ENCODE peak calls at places on chromosomes 3 and 15, in six cellular contexts. E is IMR-90, R is mammary epithelial cell, Y is Panc1, F is MM.1S, J is OCI-LY7. S is an unnamed sample.

GRCh38 chr3:194077602-194078001 is 58.3 kb upstream of the HES1 start:
- DNase-seq in Y (no peak), E (no peak), F (no peak), R (no peak), J (no peak), S (no peak)

GRCh38 chr3:22887664-22888291 is 315.3 kb upstream of the UBE2E2 start:
- DNase-seq in E (peak), J (peak), F (peak), Y (peak), R (peak), S (peak)

GRCh38 chr3:119562307-119562961 is 3.0 kb upstream of the CD80 start:
- DNase-seq in E (no peak), J (no peak), Y (no peak), R (no peak), F (peak), S (peak)

GRCh38 chr3:120341658-120342346 is 7.4 kb downstream of the LRRC58 start:
- DNase-seq in E (no peak), R (no peak), J (no peak), Y (no peak), F (no peak), S (no peak)

GRCh38 chr3:135878501-135878900 is 87.0 kb upstream of the PPP2R3A start:
- DNase-seq in J (no peak), F (no peak), Y (no peak), R (peak), E (no peak), S (no peak)

GRCh38 chr15:69876556-69876955 is 221.2 kb downstream of the TLE3 start:
- DNase-seq in E (no peak), J (no peak), F (no peak), Y (no peak), R (no peak), S (no peak)

GRCh38 chr15:85690546-85691226 is 104.0 kb downstream of the KLHL25 start:
- DNase-seq in J (peak), F (peak), E (no peak), R (no peak), Y (no peak), S (peak)

GRCh38 chr3:74059301-74059700 is 434.6 kb upstream of the PDZRN3 start:
- DNase-seq in E (no peak), R (no peak), Y (no peak), J (no peak), F (no peak), S (no peak)

GRCh38 chr3:134693804-134694203 is 43.0 kb upstream of the KY start:
- DNase-seq in Y (no peak), E (no peak), R (no peak), F (no peak), J (no peak), S (no peak)

GRCh38 chr15:67834249-67834592 is 5.6 kb downstream of the RNU6-1 start:
- DNase-seq in E (no peak), R (no peak), J (no peak), F (no peak), Y (no peak), S (no peak)

GRCh38 chr3:51671090-51672082 is at the start of gene TEX264:
- DNase-seq in F (peak), Y (no peak), J (peak), E (peak), R (peak), S (peak)

GRCh38 chr3:130820976-130821375 is 72.9 kb upstream of the ATP2C1 start:
- DNase-seq in R (peak), J (no peak), E (peak), F (no peak), Y (peak), S (no peak)

GRCh38 chr3:58349792-58350626 is 17.3 kb downstream of the PXK start:
- DNase-seq in J (peak), Y (no peak), E (no peak), R (no peak), F (no peak), S (peak)

GRCh38 chr15:67781907-67782559 is 43.3 kb upstream of the SKOR1 start:
- DNase-seq in E (no peak), R (no peak), J (no peak), Y (no peak), F (no peak), S (no peak)

GRCh38 chr3:64355473-64355872 is 130.2 kb upstream of the PRICKLE2 start:
- DNase-seq in Y (no peak), E (peak), J (no peak), R (peak), F (no peak), S (no peak)

GRCh38 chr3:151456065-151456464 is 4.8 kb downstream of the IGSF10 start:
- DNase-seq in E (no peak), Y (no peak), J (no peak), F (no peak), R (no peak), S (no peak)

GRCh38 chr3:184229424-184230080 is at the start of gene VWA5B2:
- DNase-seq in R (peak), Y (no peak), F (peak), J (peak), E (peak), S (peak)

GRCh38 chr3:66237551-66237950 is 16.8 kb downstream of the SLC25A26 start:
- DNase-seq in Y (no peak), E (no peak), J (no peak), F (peak), R (no peak), S (no peak)

GRCh38 chr15:83813697-83814096 is 159.8 kb downstream of the ADAMTSL3 start:
- DNase-seq in R (no peak), E (no peak), Y (no peak), F (no peak), J (no peak), S (no peak)

GRCh38 chr15:99135194-99135593 is 30.3 kb downstream of the SYNM start:
- DNase-seq in E (peak), Y (peak), R (no peak), J (no peak), F (peak), S (peak)

GRCh38 chr3:195250473-195251251 is 20.3 kb downstream of the XXYLT1 start:
- DNase-seq in R (no peak), F (no peak), J (peak), Y (no peak), E (no peak), S (peak)

GRCh38 chr3:66693461-66693912 is 192.7 kb upstream of the LRIG1 start:
- DNase-seq in R (no peak), Y (no peak), F (no peak), J (no peak), E (peak), S (no peak)

GRCh38 chr3:100561459-100562158 is 47.8 kb upstream of the ADGRG7 start:
- DNase-seq in E (peak), R (peak), F (no peak), J (no peak), Y (no peak), S (no peak)

GRCh38 chr3:186286114-186286513 is 75.9 kb downstream of the DGKG start:
- DNase-seq in J (no peak), F (no peak), Y (no peak), E (peak), R (no peak), S (no peak)

GRCh38 chr15:45200799-45201556 is 13.2 kb upstream of the SHF start:
- DNase-seq in Y (peak), R (peak), J (peak), E (peak), F (peak), S (no peak)

GRCh38 chr3:149815318-149815717 is 2.3 kb downstream of the RNF13 start:
- DNase-seq in Y (no peak), J (peak), E (no peak), R (no peak), F (no peak), S (no peak)

GRCh38 chr3:143901105-143901504 is 52.8 kb upstream of the SLC9A9 start:
- DNase-seq in F (no peak), J (no peak), Y (no peak), E (peak), R (peak), S (no peak)

GRCh38 chr3:148238421-148238821 is 459.3 kb upstream of the AGTR1 start:
- DNase-seq in R (no peak), J (no peak), Y (no peak), E (no peak), F (no peak), S (no peak)

GRCh38 chr3:3798641-3799113 is 554 bp upstream of the LRRN1 start:
- DNase-seq in F (peak), R (no peak), E (no peak), J (no peak), Y (no peak), S (peak)

GRCh38 chr3:98343647-98344507 is 9.8 kb upstream of the OR5K4 start:
- DNase-seq in E (peak), J (peak), F (peak), Y (peak), R (peak), S (peak)

GRCh38 chr3:45026957-45027356 is 854 bp downstream of the CLEC3B start:
- DNase-seq in Y (no peak), J (no peak), R (peak), F (no peak), E (peak), S (no peak)

GRCh38 chr3:13879946-13880810 is at the start of gene WNT7A:
- DNase-seq in R (peak), F (no peak), E (no peak), Y (no peak), J (no peak), S (peak)

GRCh38 chr3:98361289-98361688 is 7.6 kb downstream of the OR5K4 start:
- DNase-seq in Y (no peak), F (peak), J (no peak), R (no peak), E (no peak), S (no peak)

GRCh38 chr15:92510163-92510882 is 116.6 kb downstream of the ST8SIA2 start:
- DNase-seq in E (no peak), R (peak), Y (no peak), J (no peak), F (no peak), S (no peak)

GRCh38 chr3:184559336-184559735 is 2.2 kb upstream of the EPHB3 start:
- DNase-seq in F (no peak), Y (no peak), E (no peak), R (no peak), J (no peak), S (no peak)

GRCh38 chr3:187022403-187023029 is 92.2 kb downstream of the ST6GAL1 start:
- DNase-seq in E (no peak), F (no peak), J (no peak), R (no peak), Y (no peak), S (no peak)

GRCh38 chr15:40307421-40308165 is at the start of gene PLCB2:
- DNase-seq in F (no peak), E (no peak), Y (no peak), R (no peak), J (peak), S (peak)

DNA sequence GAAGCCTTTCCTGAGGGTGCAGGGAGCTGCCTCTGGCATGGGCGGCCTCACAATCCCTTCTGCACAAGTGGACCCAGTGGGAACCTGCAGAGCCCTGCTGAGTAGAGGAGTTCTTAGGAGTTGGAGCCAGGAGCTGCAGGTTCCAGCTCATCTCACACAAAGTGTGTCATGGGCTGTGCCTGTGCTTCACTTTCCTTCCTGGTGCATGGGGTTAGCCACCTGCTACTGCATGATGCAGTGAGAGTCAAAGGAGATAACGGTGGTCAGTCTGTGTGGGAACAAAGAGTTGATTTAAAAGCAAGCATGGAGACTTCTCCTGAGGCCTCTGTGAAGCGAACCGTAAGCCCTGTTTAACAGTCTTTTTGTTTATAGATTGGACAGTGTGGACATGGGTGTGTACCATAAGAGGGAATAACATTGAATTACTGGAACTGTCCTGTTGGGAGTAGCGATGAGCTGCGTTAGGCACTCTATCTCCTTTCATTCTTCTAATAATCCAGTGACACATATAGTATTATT is 68.6 kb upstream of the PRR23C start:
- DNase-seq in J (no peak), F (no peak), R (no peak), E (no peak), Y (no peak), S (no peak)
- TF ChIP-seq CTCF in J (peak), F (no peak), R (peak), E (no peak), Y (peak), S (no peak)

GRCh38 chr15:50181983-50182232 is at the start of gene SLC27A2:
- DNase-seq in Y (no peak), J (no peak), R (no peak), E (peak), F (no peak), S (no peak)
- TF ChIP-seq CTCF in Y (peak), J (no peak), R (no peak), E (no peak), F (peak), S (peak)

GRCh38 chr15:25182098-25182478 is 227.3 kb downstream of the SNRPN start:
- DNase-seq in E (no peak), J (no peak), Y (no peak), F (no peak), R (no peak), S (no peak)

GRCh38 chr15:25184356-25185155 is 229.8 kb downstream of the SNRPN start:
- DNase-seq in F (no peak), E (no peak), Y (no peak), R (no peak), J (no peak), S (no peak)

GRCh38 chr15:25181290-25182097 is 226.7 kb downstream of the SNRPN start:
- DNase-seq in E (no peak), Y (no peak), J (no peak), F (no peak), R (no peak), S (no peak)

GRCh38 chr15:25183581-25184330 is 229.0 kb downstream of the SNRPN start:
- DNase-seq in R (no peak), Y (no peak), J (no peak), F (no peak), E (no peak), S (no peak)

DNA sequence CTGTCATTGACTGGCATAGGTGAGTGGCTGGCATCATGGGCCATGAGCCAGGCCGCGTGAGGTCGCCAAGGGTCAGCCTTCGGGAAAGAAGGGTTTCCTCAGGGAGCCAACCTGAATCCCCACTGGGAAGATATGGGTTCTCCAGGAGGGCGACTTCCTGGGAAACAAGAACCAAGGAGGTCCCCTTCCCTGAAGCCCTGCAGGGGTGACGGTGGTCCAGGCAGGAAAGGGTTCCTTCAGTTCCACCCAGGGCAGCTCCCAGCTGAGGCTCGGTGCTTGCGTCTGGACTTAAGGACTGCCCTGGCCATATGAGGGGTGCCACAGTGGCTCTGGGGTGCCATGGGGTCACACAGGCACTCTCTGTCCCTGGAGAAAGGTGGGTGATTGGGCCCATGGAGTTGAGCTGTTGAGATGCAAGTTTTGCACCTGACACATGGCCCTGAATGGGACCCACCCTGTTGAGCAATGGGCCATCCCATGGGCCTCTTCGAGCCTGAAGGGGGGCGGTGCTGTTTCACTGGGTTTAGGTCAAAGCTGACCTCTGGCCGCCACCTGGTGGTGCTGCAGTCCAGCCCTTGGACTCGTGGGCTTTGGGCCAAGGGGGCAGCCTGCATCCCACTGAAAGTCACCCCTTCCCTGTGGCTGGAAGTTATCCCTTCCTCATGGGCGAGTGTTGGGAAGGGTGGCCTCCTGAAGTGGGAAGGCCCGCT is 228.1 kb downstream of the SNRPN start:
- DNase-seq in J (no peak), R (no peak), F (no peak), Y (no peak), E (no peak), S (no peak)
- TF ChIP-seq CTCF in J (no peak), R (no peak), F (no peak), Y (no peak), E (no peak), S (no peak)

GRCh38 chr3:171586274-171586673 is 126.1 kb upstream of the TNIK start:
- DNase-seq in R (no peak), E (no peak), J (no peak), Y (no peak), F (no peak), S (no peak)
- TF ChIP-seq CTCF in R (no peak), E (no peak), J (no peak), Y (no peak), F (no peak), S (no peak)

GRCh38 chr15:89745768-89746167 is 5.3 kb downstream of the MESP1 start:
- DNase-seq in J (no peak), E (no peak), R (no peak), F (no peak), Y (no peak), S (no peak)
- TF ChIP-seq CTCF in J (no peak), E (no peak), R (no peak), F (no peak), Y (no peak), S (no peak)

DNA sequence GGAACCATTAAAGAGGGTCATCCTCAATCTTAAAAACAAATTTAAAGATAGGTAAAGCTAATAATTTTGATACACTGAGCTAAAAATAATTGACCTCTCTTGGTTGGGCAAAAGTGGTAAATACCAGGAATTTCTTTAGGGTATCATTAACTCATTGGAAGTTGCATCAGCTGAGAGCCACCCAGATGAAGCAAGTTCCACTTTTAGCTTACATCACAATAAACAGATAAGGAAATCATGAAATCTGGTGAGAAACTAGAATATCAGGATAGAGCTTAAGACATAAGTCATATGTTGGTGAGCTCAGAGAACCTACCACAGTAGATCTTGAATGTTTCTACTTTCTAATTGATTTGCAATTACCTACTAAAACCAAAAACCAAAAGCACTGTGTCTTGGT is 97.4 kb upstream of the SLC2A2 start:
- DNase-seq in Y (no peak), R (no peak), F (no peak), J (no peak), E (peak), S (no peak)
- TF ChIP-seq CTCF in Y (no peak), R (no peak), F (no peak), J (no peak), E (no peak), S (no peak)

GRCh38 chr3:53129344-53129743 is 891 bp downstream of the RFT1 start:
- DNase-seq in R (no peak), J (no peak), E (no peak), F (no peak), Y (no peak), S (no peak)
- TF ChIP-seq CTCF in R (no peak), J (no peak), E (no peak), F (no peak), Y (no peak), S (no peak)

GRCh38 chr3:70392227-70392626 is 79.8 kb upstream of the MDFIC2 start:
- DNase-seq in J (no peak), E (no peak), R (no peak), F (no peak), Y (no peak), S (no peak)
- TF ChIP-seq CTCF in J (no peak), E (no peak), R (no peak), F (no peak), Y (no peak), S (no peak)

DNA sequence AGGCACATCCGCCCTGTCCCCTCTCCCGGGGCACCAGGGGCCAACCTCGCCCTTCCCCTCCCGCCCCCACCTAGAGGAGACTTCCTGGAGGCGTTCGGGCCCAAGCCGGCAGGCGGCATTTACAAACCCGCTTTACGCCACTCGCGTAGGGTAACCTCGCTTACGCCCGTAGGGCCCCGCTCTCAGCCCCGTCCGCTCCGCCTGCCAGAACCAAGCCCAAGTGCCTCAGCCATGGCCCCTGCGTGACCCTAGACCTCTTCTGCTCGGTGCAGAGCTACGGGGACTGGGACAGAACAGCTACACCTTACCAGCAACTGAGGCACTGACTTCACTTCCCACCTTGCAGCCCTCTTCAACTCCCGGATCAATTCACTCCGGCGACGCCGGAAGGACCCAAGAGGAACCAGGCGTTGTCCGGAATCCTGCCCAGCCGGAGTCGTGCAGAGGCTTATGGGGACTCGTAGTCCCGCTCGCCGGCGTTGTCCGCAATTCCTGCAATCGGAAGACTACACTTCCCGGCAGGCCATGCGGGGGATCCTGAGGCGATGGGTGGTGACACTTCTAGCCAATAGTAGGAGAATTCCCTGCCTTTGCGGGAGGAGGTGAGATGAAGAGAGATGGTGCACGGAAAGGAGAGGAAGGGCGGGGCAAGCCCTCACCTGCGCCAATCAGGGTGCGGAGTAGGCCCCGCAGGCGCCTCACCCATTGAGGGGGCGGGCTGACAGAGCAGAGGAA is at the start of gene PDCD10:
- DNase-seq in F (peak), E (peak), R (peak), Y (peak), J (peak), S (peak)
- TF ChIP-seq CTCF in F (no peak), E (no peak), R (no peak), Y (no peak), J (no peak), S (no peak)

S was measured in GM20000.